ENCODE peak calls at places on chromosome 9, in seven cellular contexts. B is IMR-90, N is mesothelial cell of epicardium, Q is AG04450, P is AG09319, S is NB4, T is HFFc6. F is an unnamed sample.

GRCh38 chr9:37200572-37201005 is 80.2 kb downstream of the ZCCHC7 start:
- DNase-seq in S (peak; percentile 67), T (peak; percentile 63), P (no peak), N (no peak), B (peak; percentile 70), Q (no peak), F (no peak)

GRCh38 chr9:80503692-80504400 is 932.1 kb downstream of the TLE4 start:
- DNase-seq in P (no peak), S (no peak), Q (no peak), B (peak; percentile 6), T (no peak), N (no peak), F (no peak)

GRCh38 chr9:130713286-130713975 is 19.9 kb downstream of the EXOSC2 start:
- DNase-seq in B (peak; percentile 34), T (peak; percentile 33), N (no peak), S (peak; percentile 42), P (no peak), Q (no peak), F (no peak)

GRCh38 chr9:83422512-83422911 is 115.7 kb downstream of the FRMD3 start:
- DNase-seq in N (no peak), S (no peak), T (no peak), P (no peak), B (no peak), Q (no peak), F (no peak)

GRCh38 chr9:81687521-81688261 is 1.7 kb downstream of the TLE1 start:
- DNase-seq in B (no peak), P (no peak), N (peak; percentile 61), S (peak; percentile 14), Q (no peak), T (no peak), F (peak; percentile 19)

GRCh38 chr9:93159601-93160418 is 24.1 kb upstream of the WNK2 start:
- DNase-seq in B (peak; percentile 77), P (no peak), N (peak; percentile 90), S (peak; percentile 79), Q (peak; percentile 20), T (peak; percentile 51), F (peak; percentile 90)

GRCh38 chr9:1759009-1759408 is 256.1 kb upstream of the SMARCA2 start:
- DNase-seq in B (no peak), P (no peak), T (no peak), N (no peak), S (no peak), Q (no peak), F (no peak)

GRCh38 chr9:89810434-89810833 is 205.6 kb downstream of the GADD45G start:
- DNase-seq in P (no peak), Q (no peak), B (no peak), S (no peak), T (no peak), N (no peak), F (no peak)

GRCh38 chr9:33132249-33132772 is 34.8 kb downstream of the B4GALT1 start:
- DNase-seq in T (peak; percentile 83), N (no peak), B (peak; percentile 90), Q (peak; percentile 38), P (no peak), S (no peak), F (no peak)

GRCh38 chr9:132082188-132082587 is 2.5 kb upstream of the MED27 start:
- DNase-seq in N (no peak), Q (no peak), S (no peak), T (no peak), P (no peak), B (no peak), F (no peak)

GRCh38 chr9:79812507-79813261 is 240.9 kb downstream of the TLE4 start:
- DNase-seq in T (no peak), Q (no peak), P (no peak), N (no peak), S (peak; percentile 1), B (no peak), F (no peak)

DNA sequence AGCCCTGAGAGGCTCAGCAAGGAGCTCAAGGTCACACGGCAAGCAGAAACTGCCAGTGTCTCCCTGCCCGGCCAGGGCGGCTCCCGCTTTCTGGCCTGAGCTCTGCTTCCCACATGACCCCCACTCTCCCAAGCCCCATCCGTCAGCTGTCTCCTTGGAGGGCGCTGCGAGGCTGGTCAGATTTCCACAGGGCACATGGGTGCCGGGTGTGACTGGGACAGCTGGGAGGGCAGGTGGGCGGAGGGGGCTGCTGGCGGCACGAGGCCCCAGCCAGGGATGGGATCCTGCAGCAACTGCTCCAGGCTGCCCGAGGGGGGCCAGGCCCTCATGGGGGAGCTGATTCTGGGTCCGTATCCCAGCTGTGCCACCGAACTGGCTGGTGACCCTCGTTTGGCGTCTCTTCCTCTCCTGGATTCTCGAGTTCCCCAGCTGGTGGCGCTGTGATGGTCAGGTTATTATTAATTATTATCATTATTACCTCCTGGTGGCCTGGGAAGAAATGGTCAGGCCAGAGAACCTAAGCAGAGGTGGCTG is 12.9 kb upstream of the WDR38 start:
- DNase-seq in P (no peak), Q (no peak), B (no peak), T (no peak), N (no peak), S (no peak), F (no peak)
- TF ChIP-seq CTCF in P (peak; percentile 17), Q (peak; percentile 37), B (peak; percentile 39), T (peak; percentile 68), N (no peak), S (peak; percentile 30), F (no peak)

GRCh38 chr9:137444106-137444790 is 3.1 kb upstream of the ENTPD8 start:
- DNase-seq in P (no peak), B (no peak), Q (no peak), T (no peak), N (no peak), S (no peak), F (no peak)
- TF ChIP-seq CTCF in P (no peak), B (no peak), Q (no peak), T (peak; percentile 32), N (no peak), S (peak; percentile 12), F (no peak)

DNA sequence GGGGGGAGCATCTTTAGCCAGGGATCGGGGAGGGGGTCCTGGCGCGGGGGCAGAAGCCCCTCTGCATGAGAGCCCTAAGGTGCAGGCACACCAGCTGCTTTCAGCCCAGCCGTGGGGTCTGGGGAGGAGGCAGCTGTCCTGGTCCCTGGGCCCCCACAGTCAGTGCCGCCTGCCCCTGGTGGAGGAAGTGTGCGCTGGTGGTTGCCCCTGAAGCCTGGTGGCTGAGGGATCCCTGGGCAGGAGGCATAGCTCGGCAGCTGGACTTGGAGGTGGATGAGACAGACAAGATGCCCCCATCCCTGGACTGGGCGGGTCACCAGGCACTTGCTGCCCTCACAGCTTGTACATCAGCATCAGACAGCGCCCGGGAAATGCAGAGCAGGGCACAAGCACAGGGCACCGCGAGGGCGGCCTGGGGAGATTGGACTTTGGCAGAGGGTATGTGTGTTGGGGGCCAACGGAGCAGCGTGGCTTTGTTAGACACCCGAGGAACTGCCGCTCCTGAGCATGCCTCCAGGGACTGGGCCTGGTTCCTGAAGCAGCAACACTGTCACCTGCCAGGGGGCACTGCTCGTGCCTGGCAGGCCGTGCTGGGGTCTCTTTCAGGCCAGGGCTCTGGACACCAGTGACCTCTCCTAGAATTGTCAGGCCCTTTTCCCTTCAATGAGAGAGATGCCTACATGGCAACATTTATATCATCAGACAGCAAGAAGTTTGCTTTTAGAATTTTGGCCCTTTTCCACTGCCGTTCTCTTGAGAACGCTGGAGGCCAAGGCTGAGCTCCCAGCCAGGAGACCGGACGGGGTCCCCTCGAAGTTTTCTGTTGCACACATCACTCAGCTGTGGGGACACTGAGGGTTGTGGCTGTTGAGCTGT is 41.9 kb upstream of the CTSL start:
- DNase-seq in S (no peak), Q (no peak), T (no peak), P (no peak), N (no peak), B (no peak), F (no peak)
- TF ChIP-seq CTCF in S (peak; percentile 3), Q (no peak), T (no peak), P (no peak), N (no peak), B (no peak), F (no peak)

DNA sequence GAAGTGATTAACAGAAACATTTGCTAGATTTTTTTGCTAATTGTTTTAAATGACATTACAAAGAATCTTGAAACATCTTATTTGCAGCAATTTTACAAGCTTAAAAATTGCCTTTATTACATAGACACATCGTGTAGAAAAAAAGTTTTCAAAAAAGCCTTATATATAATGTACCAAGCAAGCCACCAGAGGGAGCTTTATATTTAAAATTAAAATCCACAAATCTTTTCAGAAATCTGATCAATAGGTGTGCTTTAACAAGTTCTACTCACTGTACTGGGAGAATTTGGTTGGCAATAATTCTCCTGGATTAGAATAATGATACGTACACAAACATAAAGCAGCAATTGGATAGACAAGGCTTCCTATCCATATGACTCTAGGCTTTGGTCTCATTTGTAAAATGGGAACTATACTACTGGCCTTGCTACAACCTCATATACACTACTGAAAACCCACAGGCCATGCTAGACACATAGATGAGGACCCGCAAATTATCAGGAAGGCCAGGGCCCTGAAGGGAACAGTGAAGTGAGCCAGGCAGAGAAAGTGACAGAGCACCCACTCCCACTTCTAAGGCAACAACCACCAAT is 4.8 kb downstream of the PSMB7 start:
- DNase-seq in B (no peak), T (no peak), S (no peak), Q (no peak), P (no peak), N (no peak), F (no peak)
- TF ChIP-seq CTCF in B (peak; percentile 43), T (peak; percentile 80), S (peak; percentile 19), Q (peak; percentile 51), P (peak; percentile 24), N (peak; percentile 32), F (peak; percentile 13)

GRCh38 chr9:128371622-128372117 is 496 bp downstream of the URM1 start:
- DNase-seq in N (no peak), T (no peak), S (peak; percentile 14), P (no peak), B (no peak), Q (no peak), F (no peak)

GRCh38 chr9:128372784-128373183 is 1.6 kb downstream of the URM1 start:
- DNase-seq in N (no peak), P (no peak), T (peak; percentile 41), S (no peak), Q (peak; percentile 21), B (peak; percentile 68), F (no peak)

GRCh38 chr9:128370367-128370751 is 815 bp upstream of the URM1 start:
- DNase-seq in T (no peak), Q (no peak), S (no peak), N (no peak), B (no peak), P (no peak), F (no peak)

GRCh38 chr9:128372188-128372641 is 1.0 kb downstream of the URM1 start:
- DNase-seq in Q (no peak), N (no peak), S (peak; percentile 15), B (no peak), P (no peak), T (peak; percentile 46), F (no peak)

DNA sequence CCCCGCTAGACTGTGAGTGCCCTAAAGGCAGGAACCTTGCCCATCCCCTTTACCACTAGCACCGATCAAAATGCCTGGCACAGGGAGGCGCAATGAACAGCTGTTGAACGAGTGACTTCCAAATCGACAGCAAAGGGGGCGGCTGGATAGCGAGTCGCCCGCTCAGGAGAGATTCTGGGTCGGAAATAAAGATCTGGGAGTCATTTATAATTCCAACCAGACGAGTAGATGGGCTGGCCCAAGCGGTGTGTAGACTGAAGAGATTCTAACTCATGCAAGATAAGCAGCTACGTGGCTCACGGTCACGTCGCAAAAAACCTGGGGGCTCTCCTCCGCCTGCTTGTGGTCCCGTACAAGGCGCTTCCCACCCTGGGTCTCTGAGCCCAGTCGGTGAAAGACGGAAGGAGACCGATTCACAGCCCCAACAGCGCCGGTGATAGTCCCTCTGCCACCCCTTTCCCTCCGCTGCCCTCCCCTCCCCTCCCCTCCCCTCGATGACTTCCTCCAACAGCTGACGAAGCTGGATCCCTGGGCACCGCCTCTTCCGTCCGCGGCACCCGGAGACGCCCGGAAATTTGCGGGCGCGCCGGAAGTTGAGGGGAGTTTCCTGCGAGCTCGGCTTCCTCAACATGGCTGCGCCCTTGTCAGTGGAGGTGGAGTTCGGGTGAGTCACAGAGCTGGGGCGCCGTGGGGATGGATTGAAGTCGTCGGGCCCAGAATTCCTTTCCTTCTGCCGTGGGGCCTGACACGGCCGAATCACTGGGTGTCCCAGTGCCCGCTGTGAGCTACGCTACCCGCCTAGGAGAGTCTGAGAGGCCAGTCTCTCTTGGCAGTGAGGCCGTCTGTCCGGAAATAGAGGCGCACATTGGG is at the start of gene URM1:
- DNase-seq in P (peak; percentile 82), N (peak; percentile 91), B (peak; percentile 95), T (peak; percentile 97), S (peak; percentile 97), Q (peak; percentile 88), F (peak; percentile 91)
- TF ChIP-seq CTCF in P (peak; percentile 31), N (no peak), B (peak; percentile 25), T (peak; percentile 29), S (no peak), Q (peak; percentile 4), F (no peak)